ENCODE peak calls at places on chromosomes 6 and 20, in six cellular contexts. O is stimulated activated CD4-positive, alpha-beta T cell treated with anti-CD3 and anti-CD28 coated beads, TNF-alpha, amount 100 ng/mL, for 48 hours; J is tibial artery; N is SK-N-SH; S is astrocyte of the spinal cord; M is GM18507. H is an unnamed sample.

GRCh38 chr6:3696525-3696924 is 55.0 kb downstream of the PXDC1 start:
- DNase-seq in O (no peak), N (no peak), S (peak), J (no peak), M (no peak), H (no peak)

GRCh38 chr6:89186762-89187161 is 30.4 kb downstream of the GABRR1 start:
- DNase-seq in O (no peak), J (no peak), N (no peak), S (no peak), M (no peak), H (no peak)

GRCh38 chr6:64049736-64050135 is 414.1 kb downstream of the PHF3 start:
- DNase-seq in N (no peak), S (no peak), M (no peak), J (no peak), O (no peak), H (no peak)

GRCh38 chr6:160462551-160463109 is 114.5 kb downstream of the SLC22A3 start:
- DNase-seq in O (no peak), J (no peak), S (peak), M (peak), N (no peak), H (no peak)

GRCh38 chr20:57953638-57954037 is 243.8 kb upstream of the PMEPA1 start:
- DNase-seq in S (peak), N (no peak), M (no peak), J (no peak), O (no peak), H (no peak)

GRCh38 chr20:60224914-60225313 is 266.7 kb downstream of the CDH26 start:
- DNase-seq in O (no peak), J (no peak), S (no peak), M (no peak), N (peak), H (no peak)

GRCh38 chr20:12049125-12049524 is 131.4 kb downstream of the BTBD3 start:
- DNase-seq in J (no peak), M (no peak), S (peak), O (no peak), N (no peak), H (no peak)

GRCh38 chr6:56292505-56293181 is 45.3 kb upstream of the COL21A1 start:
- DNase-seq in S (peak), M (no peak), J (no peak), N (peak), O (no peak), H (peak)

GRCh38 chr6:108417027-108417426 is 122.2 kb downstream of the AFG1L start:
- DNase-seq in M (no peak), N (no peak), J (no peak), O (no peak), S (no peak), H (no peak)

GRCh38 chr6:142725024-142725770 is 219.8 kb downstream of the HIVEP2 start:
- DNase-seq in N (no peak), M (no peak), O (no peak), J (no peak), S (no peak), H (no peak)

H was measured in body of pancreas.